ENCODE peak calls at places on chromosome 1, in ten cellular contexts. T is AG04450; B is lower lobe of right lung; H is ovary; Y is lung; E is endodermal cell; U is CD8-positive, alpha-beta T cell; L is adrenal gland; Z is MM.1S; X is mammary epithelial cell. J is an unnamed sample.
A peak's percentile ranks its signal among the peaks of the same experiment; 100 is the strongest.

GRCh38 chr1:116489231-116489697 is 81.6 kb downstream of the CD58 start:
- DNase-seq in T (no peak), B (no peak), H (no peak), Y (no peak), E (no peak), U (no peak), L (no peak), Z (no peak), X (peak; percentile 86), J (no peak)

GRCh38 chr1:183600136-183600535 is 9.9 kb upstream of the NCF2 start:
- DNase-seq in T (peak; percentile 61), B (no peak), H (no peak), Y (peak; percentile 58), E (no peak), U (no peak), L (peak; percentile 56), Z (no peak), X (peak; percentile 83), J (no peak)

GRCh38 chr1:26696191-26696644 is 403 bp downstream of the ARID1A start:
- DNase-seq in T (no peak), B (peak; percentile 62), H (no peak), Y (no peak), E (no peak), U (peak; percentile 37), L (no peak), Z (no peak), X (no peak), J (no peak)

GRCh38 chr1:77283701-77284425 is 2.0 kb downstream of the AK5 start:
- DNase-seq in T (no peak), B (no peak), H (no peak), Y (no peak), E (no peak), U (no peak), L (no peak), Z (no peak), X (no peak), J (no peak)

GRCh38 chr1:14524816-14525215 is 73.7 kb upstream of the KAZN start:
- DNase-seq in T (no peak), B (no peak), H (no peak), Y (no peak), E (peak; percentile 3), U (no peak), L (no peak), Z (no peak), X (no peak), J (no peak)

GRCh38 chr1:67338642-67339041 is 31.0 kb downstream of the IL12RB2 start:
- DNase-seq in T (no peak), B (no peak), H (no peak), Y (no peak), E (no peak), U (no peak), L (no peak), Z (no peak), X (no peak), J (no peak)

GRCh38 chr1:217495249-217495648 is 135.6 kb downstream of the GPATCH2 start:
- DNase-seq in T (no peak), B (no peak), H (no peak), Y (no peak), E (no peak), U (no peak), L (no peak), Z (no peak), X (no peak), J (no peak)

GRCh38 chr1:226603030-226603960 is 54.7 kb downstream of the STUM start:
- DNase-seq in T (no peak), B (no peak), H (peak; percentile 62), Y (peak; percentile 50), E (no peak), U (no peak), L (peak; percentile 48), Z (peak; percentile 28), X (peak; percentile 51), J (no peak)

GRCh38 chr1:102550729-102551384 is 554.1 kb upstream of the OLFM3 start:
- DNase-seq in T (no peak), B (no peak), H (no peak), Y (no peak), E (peak; percentile 91), U (no peak), L (peak; percentile 15), Z (peak; percentile 9), X (peak; percentile 22), J (no peak)

GRCh38 chr1:211153932-211154331 is 20.0 kb upstream of the KCNH1 start:
- DNase-seq in T (no peak), B (no peak), H (no peak), Y (no peak), E (no peak), U (no peak), L (no peak), Z (no peak), X (no peak), J (no peak)
- H3K4me3 ChIP-seq in T (no peak overlapping the region), B (no peak overlapping the region), H (no peak overlapping the region), Y (no peak overlapping the region), E (no peak overlapping the region), U (no peak overlapping the region), L (no peak overlapping the region), Z (no peak overlapping the region), X (no peak overlapping the region), J (no peak overlapping the region)

GRCh38 chr1:208238710-208239517 is 5.3 kb downstream of the PLXNA2 start:
- DNase-seq in T (no peak), B (no peak), H (no peak), Y (no peak), E (peak; percentile 84), U (no peak), L (peak; percentile 29), Z (peak; percentile 77), X (peak; percentile 80), J (peak; percentile 9)
- H3K27me3 ChIP-seq in T (peaks cover 25% of the 10 kb centered on the region), B (no peaks in the 10 kb centered on the region), H (no peaks in the 10 kb centered on the region), Y (no peaks in the 10 kb centered on the region), E (no peaks in the 10 kb centered on the region), U (peaks cover 4% of the 10 kb centered on the region), L (no peaks in the 10 kb centered on the region), Z (no peaks in the 10 kb centered on the region), X (no peaks in the 10 kb centered on the region), J (peaks cover 24% of the 10 kb centered on the region)

GRCh38 chr1:147722114-147722513 is 38.3 kb downstream of the GJA5 start:
- DNase-seq in T (no peak), B (no peak), H (no peak), Y (no peak), E (peak; percentile 85), U (no peak), L (no peak), Z (no peak), X (no peak), J (no peak)

GRCh38 chr1:147726161-147726560 is 34.2 kb downstream of the GJA5 start:
- DNase-seq in T (no peak), B (no peak), H (no peak), Y (no peak), E (no peak), U (no peak), L (no peak), Z (no peak), X (no peak), J (no peak)

GRCh38 chr1:147721711-147722110 is 38.7 kb downstream of the GJA5 start:
- DNase-seq in T (no peak), B (no peak), H (no peak), Y (no peak), E (no peak), U (no peak), L (no peak), Z (no peak), X (peak; percentile 83), J (no peak)

GRCh38 chr1:147725685-147726084 is 34.7 kb downstream of the GJA5 start:
- DNase-seq in T (no peak), B (no peak), H (no peak), Y (no peak), E (no peak), U (no peak), L (no peak), Z (no peak), X (no peak), J (no peak)

DNA sequence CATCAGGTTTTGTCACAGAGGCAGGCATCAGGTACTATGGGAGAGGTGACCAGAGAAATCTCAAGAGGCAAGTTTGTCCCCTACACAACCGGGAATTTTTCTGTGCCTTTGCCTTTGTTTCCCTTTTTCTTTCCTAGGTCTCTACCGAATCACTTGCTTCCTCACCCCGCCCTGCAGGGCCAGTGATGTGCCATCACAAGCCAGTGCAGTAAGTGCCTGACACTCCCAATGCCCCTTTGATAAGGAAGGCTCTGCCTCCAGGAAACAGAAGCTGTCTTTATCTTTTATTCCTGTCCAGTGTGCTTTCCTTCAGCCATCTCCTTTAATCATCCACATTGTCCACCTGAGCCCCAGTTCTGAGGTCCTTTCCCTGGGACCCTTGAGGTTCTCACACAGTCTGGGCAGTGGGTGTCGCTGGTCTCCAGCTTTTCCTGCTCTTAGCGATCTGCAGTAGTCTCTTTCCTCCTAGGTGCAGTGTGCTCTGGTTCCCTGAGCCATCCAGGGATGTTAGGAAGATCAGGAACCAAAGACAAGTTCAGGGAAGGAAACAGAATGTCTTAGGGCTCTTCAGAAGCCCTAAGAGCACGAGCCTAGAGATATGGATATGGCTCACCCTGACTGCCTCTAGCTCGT is 36.6 kb downstream of the GJA5 start:
- DNase-seq in T (no peak), B (peak; percentile 50), H (no peak), Y (peak; percentile 45), E (peak; percentile 92), U (peak; percentile 23), L (peak; percentile 49), Z (peak; percentile 36), X (peak; percentile 15), J (peak; percentile 30)
- H3K27ac ChIP-seq in T (no peak overlapping the region), B (no peak overlapping the region), H (no peak overlapping the region), Y (no peak overlapping the region), E (no peak overlapping the region), U (no peak overlapping the region), L (no peak overlapping the region), Z (no peak overlapping the region), X (no peak overlapping the region), J (no peak overlapping the region)

GRCh38 chr1:232280910-232281309 is 349.0 kb downstream of the SIPA1L2 start:
- DNase-seq in T (no peak), B (no peak), H (no peak), Y (no peak), E (peak; percentile 88), U (no peak), L (no peak), Z (no peak), X (no peak), J (no peak)
- H3K4me3 ChIP-seq in T (no peak overlapping the region), B (no peak overlapping the region), H (no peak overlapping the region), Y (no peak overlapping the region), E (no peak overlapping the region), U (no peak overlapping the region), L (no peak overlapping the region), Z (no peak overlapping the region), X (no peak overlapping the region), J (no peak overlapping the region)

J was measured in CD4-positive, alpha-beta memory T cell.